ENCODE peak calls at places on chromosome 12, in nine cellular contexts. One of them, this sample, is unnamed.

GRCh38 chr12:42326466-42327226 is 679 bp downstream of the PPHLN1 start:
- DNase-seq in activated B cell treated with CpG ODN at 0.5 μM for 24 hours: no peak
- DNase-seq in iris pigment epithelial cell: peak; percentile 73
- DNase-seq in tibial nerve: no peak
- DNase-seq in CD4-positive, CD25-positive, alpha-beta regulatory T cell: no peak
- DNase-seq in activated CD4-positive, alpha-beta memory T cell treated with anti-CD3 and anti-CD28 coated beads for 36 hours: peak; percentile 25
- DNase-seq in cardiac muscle cell: peak; percentile 12
- DNase-seq in mucosa of descending colon: peak; percentile 40
- DNase-seq in GM06990: peak; percentile 24
- DNase-seq in this sample: no peak

GRCh38 chr12:116142936-116143882 is 134.3 kb downstream of the MED13L start:
- DNase-seq in tibial nerve: no peak
- DNase-seq in activated CD4-positive, alpha-beta memory T cell treated with anti-CD3 and anti-CD28 coated beads for 36 hours: no peak
- DNase-seq in iris pigment epithelial cell: peak; percentile 86
- DNase-seq in mucosa of descending colon: no peak
- DNase-seq in cardiac muscle cell: no peak
- DNase-seq in activated B cell treated with CpG ODN at 0.5 μM for 24 hours: no peak
- DNase-seq in CD4-positive, CD25-positive, alpha-beta regulatory T cell: no peak
- DNase-seq in GM06990: no peak
- DNase-seq in this sample: no peak

GRCh38 chr12:53239643-53240258 is 7.7 kb upstream of the RARG start:
- DNase-seq in GM06990: no peak
- DNase-seq in CD4-positive, CD25-positive, alpha-beta regulatory T cell: no peak
- DNase-seq in activated CD4-positive, alpha-beta memory T cell treated with anti-CD3 and anti-CD28 coated beads for 36 hours: no peak
- DNase-seq in activated B cell treated with CpG ODN at 0.5 μM for 24 hours: no peak
- DNase-seq in iris pigment epithelial cell: no peak
- DNase-seq in tibial nerve: no peak
- DNase-seq in mucosa of descending colon: no peak
- DNase-seq in cardiac muscle cell: no peak
- DNase-seq in this sample: no peak

GRCh38 chr12:96194901-96195844 is 998 bp downstream of the ELK3 start:
- DNase-seq in activated CD4-positive, alpha-beta memory T cell treated with anti-CD3 and anti-CD28 coated beads for 36 hours: peak; percentile 87
- DNase-seq in cardiac muscle cell: peak; percentile 57
- DNase-seq in mucosa of descending colon: peak; percentile 58
- DNase-seq in CD4-positive, CD25-positive, alpha-beta regulatory T cell: peak; percentile 70
- DNase-seq in iris pigment epithelial cell: peak; percentile 93
- DNase-seq in activated B cell treated with CpG ODN at 0.5 μM for 24 hours: peak; percentile 45
- DNase-seq in tibial nerve: peak; percentile 35
- DNase-seq in GM06990: peak; percentile 57
- DNase-seq in this sample: peak; percentile 30

GRCh38 chr12:38587594-38587993 is 271.0 kb downstream of the ALG10B start:
- DNase-seq in CD4-positive, CD25-positive, alpha-beta regulatory T cell: no peak
- DNase-seq in iris pigment epithelial cell: no peak
- DNase-seq in activated CD4-positive, alpha-beta memory T cell treated with anti-CD3 and anti-CD28 coated beads for 36 hours: no peak
- DNase-seq in GM06990: no peak
- DNase-seq in mucosa of descending colon: no peak
- DNase-seq in activated B cell treated with CpG ODN at 0.5 μM for 24 hours: no peak
- DNase-seq in tibial nerve: no peak
- DNase-seq in cardiac muscle cell: no peak
- DNase-seq in this sample: no peak

GRCh38 chr12:110501378-110501721 is 561 bp downstream of the VPS29 start:
- DNase-seq in activated B cell treated with CpG ODN at 0.5 μM for 24 hours: no peak
- DNase-seq in GM06990: no peak
- DNase-seq in CD4-positive, CD25-positive, alpha-beta regulatory T cell: no peak
- DNase-seq in activated CD4-positive, alpha-beta memory T cell treated with anti-CD3 and anti-CD28 coated beads for 36 hours: no peak
- DNase-seq in mucosa of descending colon: no peak
- DNase-seq in iris pigment epithelial cell: peak; percentile 70
- DNase-seq in tibial nerve: peak; percentile 25
- DNase-seq in cardiac muscle cell: peak; percentile 46
- DNase-seq in this sample: no peak

GRCh38 chr12:88854260-88854659 is 274.0 kb upstream of the KITLG start:
- DNase-seq in activated CD4-positive, alpha-beta memory T cell treated with anti-CD3 and anti-CD28 coated beads for 36 hours: no peak
- DNase-seq in activated B cell treated with CpG ODN at 0.5 μM for 24 hours: no peak
- DNase-seq in iris pigment epithelial cell: peak; percentile 97
- DNase-seq in tibial nerve: no peak
- DNase-seq in CD4-positive, CD25-positive, alpha-beta regulatory T cell: no peak
- DNase-seq in GM06990: no peak
- DNase-seq in cardiac muscle cell: no peak
- DNase-seq in mucosa of descending colon: no peak
- DNase-seq in this sample: no peak

GRCh38 chr12:10957741-10958140 is 18.7 kb upstream of the TAS2R14 start:
- DNase-seq in iris pigment epithelial cell: peak; percentile 39
- DNase-seq in CD4-positive, CD25-positive, alpha-beta regulatory T cell: no peak
- DNase-seq in mucosa of descending colon: no peak
- DNase-seq in cardiac muscle cell: no peak
- DNase-seq in GM06990: no peak
- DNase-seq in tibial nerve: no peak
- DNase-seq in activated B cell treated with CpG ODN at 0.5 μM for 24 hours: no peak
- DNase-seq in activated CD4-positive, alpha-beta memory T cell treated with anti-CD3 and anti-CD28 coated beads for 36 hours: no peak
- DNase-seq in this sample: no peak

GRCh38 chr12:74725154-74725553 is 187.5 kb downstream of the ATXN7L3B start:
- DNase-seq in iris pigment epithelial cell: peak; percentile 89
- DNase-seq in tibial nerve: no peak
- DNase-seq in CD4-positive, CD25-positive, alpha-beta regulatory T cell: no peak
- DNase-seq in cardiac muscle cell: peak; percentile 4
- DNase-seq in mucosa of descending colon: no peak
- DNase-seq in activated B cell treated with CpG ODN at 0.5 μM for 24 hours: no peak
- DNase-seq in activated CD4-positive, alpha-beta memory T cell treated with anti-CD3 and anti-CD28 coated beads for 36 hours: no peak
- DNase-seq in GM06990: no peak
- DNase-seq in this sample: no peak

GRCh38 chr12:90086281-90086680 is 377.6 kb upstream of the ATP2B1 start:
- DNase-seq in activated B cell treated with CpG ODN at 0.5 μM for 24 hours: no peak
- DNase-seq in GM06990: no peak
- DNase-seq in cardiac muscle cell: no peak
- DNase-seq in activated CD4-positive, alpha-beta memory T cell treated with anti-CD3 and anti-CD28 coated beads for 36 hours: no peak
- DNase-seq in tibial nerve: no peak
- DNase-seq in CD4-positive, CD25-positive, alpha-beta regulatory T cell: no peak
- DNase-seq in iris pigment epithelial cell: peak; percentile 50
- DNase-seq in mucosa of descending colon: no peak
- DNase-seq in this sample: no peak

This sample was measured in WTC11.